ENCODE peak calls at places on chromosomes 16 and 17, in five cellular contexts. Q is astrocyte, W is IMR-90, C is cardiac muscle cell, B is psoas muscle. O is an unnamed sample.

GRCh38 chr17:59466943-59467801 is 98.2 kb upstream of the DHX40 start:
- DNase-seq in B (no peak), Q (no peak), C (no peak), W (no peak), O (no peak)

GRCh38 chr16:10514369-10515055 is 65.9 kb downstream of the EMP2 start:
- DNase-seq in Q (peak; percentile 30), W (peak; percentile 70), B (no peak), C (peak; percentile 70), O (peak; percentile 64)

GRCh38 chr17:42561908-42562844 is at the start of gene COASY:
- DNase-seq in C (peak; percentile 96), B (peak; percentile 95), Q (peak; percentile 93), W (peak; percentile 97), O (peak; percentile 91)

GRCh38 chr17:78058001-78058400 is 70.6 kb downstream of the TMC6 start:
- DNase-seq in Q (no peak), W (no peak), C (no peak), B (no peak), O (no peak)

GRCh38 chr16:56643833-56644232 is 5.4 kb downstream of the MT1A start:
- DNase-seq in Q (no peak), W (no peak), B (no peak), C (no peak), O (no peak)

GRCh38 chr16:14199199-14199598 is 128.1 kb downstream of the MRTFB start:
- DNase-seq in Q (peak; percentile 4), W (no peak), B (no peak), C (no peak), O (no peak)

GRCh38 chr16:19666451-19666850 is 51.6 kb downstream of the KNOP1 start:
- DNase-seq in Q (no peak), C (no peak), B (no peak), W (no peak), O (no peak)

GRCh38 chr16:54577566-54578180 is 291.1 kb upstream of the IRX3 start:
- DNase-seq in C (no peak), B (no peak), W (no peak), Q (no peak), O (no peak)

GRCh38 chr16:11403920-11404319 is 58.7 kb downstream of the RMI2 start:
- DNase-seq in B (no peak), W (no peak), C (no peak), Q (no peak), O (no peak)

GRCh38 chr17:53454337-53454736 is 368.4 kb upstream of the KIF2B start:
- DNase-seq in Q (no peak), C (no peak), B (no peak), W (no peak), O (no peak)

GRCh38 chr17:70763018-70763417 is 593.7 kb downstream of the KCNJ2 start:
- DNase-seq in C (no peak), W (no peak), Q (no peak), B (no peak), O (no peak)

GRCh38 chr16:27838536-27839175 is 224.9 kb downstream of the GSG1L start:
- DNase-seq in Q (no peak), B (no peak), W (no peak), C (no peak), O (no peak)

GRCh38 chr16:27819356-27819755 is 244.2 kb downstream of the GSG1L start:
- DNase-seq in B (no peak), W (no peak), Q (no peak), C (no peak), O (no peak)

GRCh38 chr16:86722970-86723369 is 144.6 kb downstream of the FOXL1 start:
- DNase-seq in C (no peak), Q (no peak), B (no peak), W (peak; percentile 50), O (no peak)

GRCh38 chr16:69131749-69132423 is 502 bp downstream of the CHTF8 start:
- DNase-seq in B (peak; percentile 82), C (peak; percentile 90), W (peak; percentile 81), Q (peak; percentile 61), O (no peak)

GRCh38 chr17:3845754-3846738 is at the start of gene NCBP3:
- DNase-seq in W (peak; percentile 91), B (peak; percentile 91), Q (peak; percentile 82), C (peak; percentile 97), O (peak; percentile 84)

GRCh38 chr16:90046122-90046970 is 27.1 kb upstream of the DBNDD1 start:
- DNase-seq in B (no peak), C (no peak), Q (no peak), W (no peak), O (no peak)

GRCh38 chr17:29292071-29292991 is 1.6 kb downstream of the NUFIP2 start:
- DNase-seq in Q (no peak), C (peak; percentile 55), B (peak; percentile 72), W (peak; percentile 15), O (peak; percentile 44)

GRCh38 chr17:69961488-69962145 is 113.4 kb upstream of the KCNJ16 start:
- DNase-seq in W (peak; percentile 47), Q (peak; percentile 23), B (no peak), C (no peak), O (no peak)

GRCh38 chr17:2883544-2884203 is 87.4 kb downstream of the RAP1GAP2 start:
- DNase-seq in W (peak; percentile 62), Q (peak; percentile 38), B (no peak), C (no peak), O (no peak)

GRCh38 chr16:66344533-66345145 is 21.9 kb upstream of the CDH5 start:
- DNase-seq in W (peak; percentile 48), B (no peak), C (peak; percentile 70), Q (no peak), O (peak; percentile 50)

GRCh38 chr17:10323812-10324610 is 48.8 kb downstream of the MYH13 start:
- DNase-seq in C (no peak), Q (no peak), B (no peak), W (no peak), O (no peak)

GRCh38 chr16:73771196-73771595 is 525.4 kb upstream of the PSMD7 start:
- DNase-seq in W (no peak), C (no peak), Q (peak; percentile 32), B (no peak), O (no peak)

GRCh38 chr16:1491327-1491726 is 1.8 kb upstream of the TELO2 start:
- DNase-seq in B (no peak), C (no peak), W (no peak), Q (no peak), O (no peak)

GRCh38 chr16:56866955-56867830 is 2.2 kb downstream of the SLC12A3 start:
- DNase-seq in Q (peak; percentile 34), C (peak; percentile 70), W (peak; percentile 67), B (no peak), O (peak; percentile 19)

GRCh38 chr16:566475-567361 is at the start of gene NHLRC4:
- DNase-seq in Q (no peak), B (peak; percentile 75), C (peak; percentile 70), W (peak; percentile 54), O (peak; percentile 56)

GRCh38 chr17:64786337-64786736 is 124.2 kb upstream of the SMURF2 start:
- DNase-seq in B (no peak), C (no peak), W (no peak), Q (no peak), O (no peak)

DNA sequence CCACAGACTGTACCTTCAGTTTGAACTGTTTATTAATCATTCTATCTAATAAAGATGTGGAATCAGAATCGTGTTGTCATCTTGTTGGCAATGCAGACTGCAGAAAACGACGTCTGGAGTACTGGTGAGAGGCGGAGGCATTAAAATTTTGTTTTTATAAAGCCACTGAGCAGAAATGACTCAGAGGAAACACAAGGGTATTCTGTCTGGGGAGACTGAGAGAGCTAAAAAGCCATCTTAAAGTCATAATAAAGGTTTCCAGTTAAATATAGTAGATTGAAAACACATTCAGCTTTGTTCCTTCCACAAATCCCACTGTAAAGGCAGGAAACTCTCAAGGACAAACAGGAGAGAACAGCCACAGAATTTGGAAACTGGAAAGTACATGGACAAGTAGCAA is 74.2 kb downstream of the CPPED1 start:
- DNase-seq in W (peak; percentile 30), C (no peak), B (no peak), Q (peak; percentile 65), O (peak; percentile 53)
- H3K4me1 ChIP-seq in W (no peaks in the 10 kb centered on the region), C (no peaks in the 10 kb centered on the region), B (no peaks in the 10 kb centered on the region), Q (peaks cover 16% of the 10 kb centered on the region), O (peaks cover 12% of the 10 kb centered on the region)

GRCh38 chr16:8716592-8716991 is 42.2 kb downstream of the ABAT start:
- DNase-seq in W (peak; percentile 57), B (no peak), C (no peak), Q (peak; percentile 23), O (no peak)

GRCh38 chr16:8714143-8714542 is 39.7 kb downstream of the ABAT start:
- DNase-seq in C (peak; percentile 29), W (no peak), B (no peak), Q (no peak), O (no peak)

GRCh38 chr16:8713635-8714097 is 39.2 kb downstream of the ABAT start:
- DNase-seq in Q (no peak), B (no peak), C (no peak), W (no peak), O (no peak)

GRCh38 chr16:8716052-8716451 is 41.6 kb downstream of the ABAT start:
- DNase-seq in C (no peak), W (no peak), Q (no peak), B (no peak), O (no peak)

DNA sequence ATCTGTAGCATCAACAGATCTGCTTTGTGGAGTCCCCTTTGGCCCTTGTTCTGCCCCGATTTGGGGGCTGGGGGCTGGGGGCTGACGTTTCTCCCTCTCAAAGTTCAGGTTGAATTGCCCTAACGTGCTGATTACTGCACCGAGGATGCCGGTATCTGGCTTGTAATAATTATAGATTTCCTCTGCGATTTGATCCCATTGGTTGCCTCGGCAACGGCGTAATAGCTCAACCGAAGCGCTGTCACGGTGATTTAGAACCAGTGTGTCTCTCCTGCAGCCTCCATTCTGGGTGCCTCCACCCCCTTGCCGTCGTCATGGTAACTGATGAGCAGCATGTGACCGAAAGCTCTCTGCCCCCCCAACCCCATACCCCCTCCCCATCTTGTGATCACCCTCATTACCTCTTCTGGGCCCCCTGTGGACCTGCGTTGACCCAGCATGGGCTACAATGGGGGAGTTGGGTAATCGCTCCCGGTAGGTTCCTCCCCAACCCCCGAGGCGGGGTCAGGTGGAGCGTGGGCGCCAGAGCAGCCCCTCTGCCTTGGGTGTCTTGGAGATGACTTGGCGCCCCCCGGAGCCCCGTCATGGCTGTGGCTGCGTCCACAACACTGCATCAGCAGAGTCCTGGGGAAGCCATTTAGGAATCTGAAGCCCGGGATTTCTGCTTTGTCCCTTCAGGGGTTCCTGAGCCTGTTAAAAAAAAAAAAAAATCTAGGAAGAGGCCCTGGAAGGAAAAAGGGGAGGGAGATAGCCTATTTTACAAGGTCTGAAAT is 38.4 kb downstream of the ABAT start:
- DNase-seq in W (no peak), Q (no peak), C (no peak), B (no peak), O (no peak)
- H3K4me3 ChIP-seq in W (no peak overlapping the region), Q (no peak overlapping the region), C (no peak overlapping the region), B (no peak overlapping the region), O (no peak overlapping the region)

GRCh38 chr16:35931722-35932121 is 2472.3 kb downstream of the TP53TG3F start:
- DNase-seq in W (no peak), C (no peak), Q (no peak), B (no peak), O (no peak)
- H3K9me3 ChIP-seq in W (no peaks in the 10 kb centered on the region), C (peaks cover 3% of the 10 kb centered on the region), Q (no peaks in the 10 kb centered on the region), B (peaks cover 14% of the 10 kb centered on the region), O (peaks cover 53% of the 10 kb centered on the region)

DNA sequence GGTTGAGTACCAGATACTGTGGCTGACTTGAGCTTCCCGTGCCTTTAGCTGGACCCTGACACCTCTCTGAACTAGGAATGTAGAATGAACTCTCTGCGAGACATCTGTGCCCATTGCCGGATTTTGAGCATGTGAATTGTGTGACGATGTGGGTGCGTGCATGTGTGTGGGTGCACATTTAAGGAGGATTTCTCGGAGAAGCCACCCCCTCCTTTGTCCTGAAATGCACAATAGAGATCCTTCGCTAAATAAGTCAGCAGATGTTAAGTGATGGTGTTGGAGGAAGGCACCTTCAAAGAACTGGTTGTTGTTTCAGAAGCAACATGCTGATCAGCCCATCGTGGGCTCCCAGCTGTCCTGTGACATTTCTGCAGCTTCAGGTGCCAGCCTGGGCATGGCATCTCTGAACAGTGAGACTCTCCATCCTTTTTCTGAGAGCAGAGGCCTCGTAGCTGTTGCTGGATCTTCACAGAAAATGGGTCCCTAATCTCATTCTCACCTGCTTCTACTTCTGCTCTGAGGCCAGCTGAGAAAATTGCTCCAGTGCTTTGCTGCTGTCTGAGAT is 194.9 kb downstream of the MSI2 start:
- DNase-seq in C (no peak), B (no peak), W (no peak), Q (no peak), O (peak; percentile 34)
- H3K4me1 ChIP-seq in C (peaks cover 5% of the 10 kb centered on the region), B (peaks cover 3% of the 10 kb centered on the region), W (peaks cover 8% of the 10 kb centered on the region), Q (peaks cover 25% of the 10 kb centered on the region), O (peaks cover 52% of the 10 kb centered on the region)